ENCODE peak calls at places on chromosomes 6 and 20, in ten cellular contexts. E is germinal center; O is psoas muscle; G is COR-L47; R is nucleus accumbens; M is activated naive CD4-positive, alpha-beta T cell treated with anti-CD3 and anti-CD28 coated beads, Interleukin-2, amount 50 U/mL, for 16 hours; J is lung microvascular endothelial cell; F is CD8-positive, alpha-beta memory T cell; S is activated T-cell treated with anti-CD3 and anti-CD28 coated beads for 1 hour; A is Kasumi-1. U is an unnamed sample.

GRCh38 chr6:20946037-20946436 is 411.8 kb downstream of the CDKAL1 start:
- DNase-seq in E (no peak), O (no peak), G (no peak), R (no peak), M (no peak), J (no peak), F (no peak), S (no peak), A (peak), U (no peak)

GRCh38 chr6:150503041-150503440 is 96.6 kb upstream of the PLEKHG1 start:
- DNase-seq in E (no peak), O (no peak), G (no peak), R (no peak), M (no peak), J (no peak), F (no peak), S (no peak), A (no peak), U (no peak)

GRCh38 chr20:52003976-52004375 is 187.6 kb downstream of the ZFP64 start:
- DNase-seq in E (no peak), O (no peak), G (peak), R (no peak), M (no peak), J (no peak), F (no peak), S (no peak), A (no peak), U (no peak)

GRCh38 chr6:142942805-142943227 is 2.2 kb downstream of the HIVEP2 start:
- DNase-seq in E (peak), O (no peak), G (no peak), R (no peak), M (no peak), J (peak), F (no peak), S (no peak), A (peak), U (no peak)

GRCh38 chr6:38143191-38144154 is 323.9 kb downstream of the ZFAND3 start:
- DNase-seq in E (no peak), O (no peak), G (no peak), R (no peak), M (no peak), J (no peak), F (no peak), S (no peak), A (no peak), U (peak)

GRCh38 chr6:134351615-134352474 is 33.9 kb upstream of the SGK1 start:
- DNase-seq in E (no peak), O (no peak), G (no peak), R (no peak), M (no peak), J (no peak), F (no peak), S (no peak), A (no peak), U (no peak)

GRCh38 chr6:36320475-36320874 is 16.2 kb downstream of the BNIP5 start:
- DNase-seq in E (no peak), O (no peak), G (no peak), R (no peak), M (no peak), J (no peak), F (no peak), S (no peak), A (no peak), U (no peak)

GRCh38 chr6:154791561-154792317 is 58.5 kb downstream of the SCAF8 start:
- DNase-seq in E (no peak), O (no peak), G (no peak), R (no peak), M (no peak), J (peak), F (no peak), S (no peak), A (no peak), U (no peak)

GRCh38 chr6:38552136-38552535 is 87.6 kb downstream of the BTBD9 start:
- DNase-seq in E (peak), O (no peak), G (no peak), R (no peak), M (no peak), J (no peak), F (no peak), S (no peak), A (peak), U (no peak)

GRCh38 chr6:106103728-106104109 is 17.6 kb downstream of the PRDM1 start:
- DNase-seq in E (no peak), O (no peak), G (no peak), R (no peak), M (peak), J (no peak), F (peak), S (no peak), A (no peak), U (no peak)

GRCh38 chr6:158050955-158051354 is 69.3 kb downstream of the SYNJ2 start:
- DNase-seq in E (no peak), O (no peak), G (no peak), R (no peak), M (no peak), J (no peak), F (no peak), S (no peak), A (no peak), U (no peak)

GRCh38 chr6:128600397-128600951 is 80.1 kb upstream of the PTPRK start:
- DNase-seq in E (no peak), O (no peak), G (peak), R (no peak), M (no peak), J (peak), F (no peak), S (no peak), A (peak), U (peak)

GRCh38 chr6:38391206-38391908 is 248.4 kb downstream of the BTBD9 start:
- DNase-seq in E (no peak), O (no peak), G (no peak), R (no peak), M (no peak), J (peak), F (no peak), S (no peak), A (no peak), U (no peak)

GRCh38 chr20:5862703-5863039 is 87.7 kb downstream of the TRMT6 start:
- DNase-seq in E (no peak), O (no peak), G (no peak), R (no peak), M (no peak), J (no peak), F (no peak), S (no peak), A (no peak), U (no peak)

GRCh38 chr6:143963158-143963919 is 44.7 kb downstream of the PLAGL1 start:
- DNase-seq in E (no peak), O (no peak), G (no peak), R (no peak), M (no peak), J (no peak), F (no peak), S (no peak), A (no peak), U (no peak)

GRCh38 chr6:148251891-148252290 is 90.7 kb upstream of the SASH1 start:
- DNase-seq in E (no peak), O (no peak), G (no peak), R (no peak), M (no peak), J (no peak), F (no peak), S (no peak), A (no peak), U (no peak)

GRCh38 chr20:35604444-35604750 is 11.2 kb upstream of the SPAG4 start:
- DNase-seq in E (peak), O (no peak), G (no peak), R (no peak), M (no peak), J (no peak), F (no peak), S (no peak), A (no peak), U (no peak)

GRCh38 chr6:134503542-134504281 is 185.8 kb upstream of the SGK1 start:
- DNase-seq in E (no peak), O (no peak), G (no peak), R (no peak), M (no peak), J (no peak), F (no peak), S (no peak), A (no peak), U (no peak)

GRCh38 chr6:109236140-109237081 is 141.1 kb downstream of the CEP57L1 start:
- DNase-seq in E (no peak), O (no peak), G (no peak), R (no peak), M (no peak), J (no peak), F (no peak), S (no peak), A (no peak), U (peak)

GRCh38 chr6:37826993-37827392 is 7.5 kb downstream of the ZFAND3 start:
- DNase-seq in E (no peak), O (no peak), G (no peak), R (no peak), M (no peak), J (no peak), F (no peak), S (no peak), A (no peak), U (no peak)

GRCh38 chr6:39430968-39431523 is 108.5 kb upstream of the KCNK16 start:
- DNase-seq in E (no peak), O (peak), G (peak), R (peak), M (no peak), J (peak), F (no peak), S (no peak), A (no peak), U (peak)

GRCh38 chr6:43186706-43187105 is 4.7 kb downstream of the CUL9 start:
- DNase-seq in E (no peak), O (no peak), G (no peak), R (no peak), M (no peak), J (no peak), F (no peak), S (no peak), A (no peak), U (no peak)

GRCh38 chr6:112571486-112571885 is 224.4 kb downstream of the RFPL4B start:
- DNase-seq in E (no peak), O (no peak), G (no peak), R (no peak), M (no peak), J (no peak), F (no peak), S (no peak), A (no peak), U (no peak)

GRCh38 chr6:1473598-1473997 is 84.2 kb downstream of the FOXF2 start:
- DNase-seq in E (no peak), O (no peak), G (no peak), R (no peak), M (no peak), J (no peak), F (no peak), S (no peak), A (no peak), U (no peak)

GRCh38 chr20:2460752-2461424 is 9.7 kb downstream of the SNRPB start:
- DNase-seq in E (no peak), O (no peak), G (no peak), R (no peak), M (no peak), J (no peak), F (no peak), S (no peak), A (no peak), U (no peak)

GRCh38 chr6:128464790-128465189 is 55.6 kb downstream of the PTPRK start:
- DNase-seq in E (no peak), O (no peak), G (no peak), R (no peak), M (no peak), J (peak), F (no peak), S (no peak), A (no peak), U (peak)

GRCh38 chr6:106163966-106164877 is 78.1 kb downstream of the PRDM1 start:
- DNase-seq in E (peak), O (no peak), G (no peak), R (no peak), M (peak), J (peak), F (peak), S (no peak), A (peak), U (no peak)

GRCh38 chr6:31074406-31074805 is 38.0 kb downstream of the C6orf15 start:
- DNase-seq in E (no peak), O (no peak), G (no peak), R (no peak), M (no peak), J (no peak), F (no peak), S (no peak), A (no peak), U (no peak)

GRCh38 chr6:10847684-10848083 is 9.3 kb upstream of the MAK start:
- DNase-seq in E (no peak), O (no peak), G (no peak), R (no peak), M (no peak), J (no peak), F (no peak), S (no peak), A (peak), U (no peak)

GRCh38 chr6:33118525-33119123 is 42.8 kb downstream of the HLA-DPB1 start:
- DNase-seq in E (peak), O (no peak), G (no peak), R (no peak), M (no peak), J (peak), F (no peak), S (no peak), A (peak), U (peak)

GRCh38 chr20:50471231-50471630 is 39.0 kb upstream of the PTPN1 start:
- DNase-seq in E (no peak), O (no peak), G (peak), R (no peak), M (no peak), J (peak), F (no peak), S (no peak), A (no peak), U (no peak)

GRCh38 chr6:70686548-70687133 is 19.0 kb downstream of the SMAP1 start:
- DNase-seq in E (peak), O (no peak), G (peak), R (no peak), M (no peak), J (peak), F (no peak), S (no peak), A (peak), U (peak)

GRCh38 chr20:31704225-31705119 is 18.2 kb downstream of the BCL2L1 start:
- DNase-seq in E (no peak), O (no peak), G (no peak), R (no peak), M (no peak), J (peak), F (no peak), S (no peak), A (no peak), U (no peak)

GRCh38 chr20:25282796-25283195 is 34.9 kb downstream of the PYGB start:
- DNase-seq in E (no peak), O (no peak), G (no peak), R (no peak), M (peak), J (no peak), F (no peak), S (no peak), A (no peak), U (no peak)